ENCODE peak calls at places on chromosomes 7 and 10, in eight cellular contexts. One of them, this sample, is unnamed.

GRCh38 chr7:3162286-3162685 is 118.6 kb upstream of the CARD11 start:
- DNase-seq in transverse colon: no peak
- DNase-seq in neural progenitor cell: no peak
- DNase-seq in heart right ventricle: no peak
- DNase-seq in progenitor cell of endocrine pancreas: no peak
- DNase-seq in suprapubic skin: no peak
- DNase-seq in BE2C: no peak
- DNase-seq in hepatocyte: no peak
- DNase-seq in this sample: no peak

GRCh38 chr10:131098416-131098952 is 213.0 kb downstream of the TCERG1L start:
- DNase-seq in transverse colon: no peak
- DNase-seq in neural progenitor cell: no peak
- DNase-seq in heart right ventricle: no peak
- DNase-seq in progenitor cell of endocrine pancreas: no peak
- DNase-seq in suprapubic skin: no peak
- DNase-seq in BE2C: no peak
- DNase-seq in hepatocyte: no peak
- DNase-seq in this sample: no peak

GRCh38 chr7:135232087-135232486 is 1.6 kb upstream of the STRA8 start:
- DNase-seq in transverse colon: no peak
- DNase-seq in neural progenitor cell: no peak
- DNase-seq in heart right ventricle: no peak
- DNase-seq in progenitor cell of endocrine pancreas: no peak
- DNase-seq in suprapubic skin: no peak
- DNase-seq in BE2C: no peak
- DNase-seq in hepatocyte: no peak
- DNase-seq in this sample: no peak

GRCh38 chr7:100353685-100354330 is 4.1 kb upstream of the PILRB start:
- DNase-seq in transverse colon: no peak
- DNase-seq in neural progenitor cell: no peak
- DNase-seq in heart right ventricle: no peak
- DNase-seq in progenitor cell of endocrine pancreas: no peak
- DNase-seq in suprapubic skin: peak
- DNase-seq in BE2C: no peak
- DNase-seq in hepatocyte: no peak
- DNase-seq in this sample: no peak

GRCh38 chr7:112001089-112001826 is 204.9 kb downstream of the DOCK4 start:
- DNase-seq in transverse colon: no peak
- DNase-seq in neural progenitor cell: no peak
- DNase-seq in heart right ventricle: no peak
- DNase-seq in progenitor cell of endocrine pancreas: no peak
- DNase-seq in suprapubic skin: no peak
- DNase-seq in BE2C: no peak
- DNase-seq in hepatocyte: peak
- DNase-seq in this sample: peak

GRCh38 chr10:84270708-84271107 is 25.9 kb downstream of the RGR start:
- DNase-seq in transverse colon: no peak
- DNase-seq in neural progenitor cell: no peak
- DNase-seq in heart right ventricle: no peak
- DNase-seq in progenitor cell of endocrine pancreas: no peak
- DNase-seq in suprapubic skin: no peak
- DNase-seq in BE2C: no peak
- DNase-seq in hepatocyte: no peak
- DNase-seq in this sample: no peak

GRCh38 chr7:105880571-105881330 is 4.4 kb upstream of the ATXN7L1 start:
- DNase-seq in transverse colon: no peak
- DNase-seq in neural progenitor cell: no peak
- DNase-seq in heart right ventricle: no peak
- DNase-seq in progenitor cell of endocrine pancreas: no peak
- DNase-seq in suprapubic skin: no peak
- DNase-seq in BE2C: no peak
- DNase-seq in hepatocyte: no peak
- DNase-seq in this sample: no peak

GRCh38 chr7:139730746-139731612 is 46.8 kb downstream of the HIPK2 start:
- DNase-seq in transverse colon: peak
- DNase-seq in neural progenitor cell: peak
- DNase-seq in heart right ventricle: peak
- DNase-seq in progenitor cell of endocrine pancreas: no peak
- DNase-seq in suprapubic skin: no peak
- DNase-seq in BE2C: no peak
- DNase-seq in hepatocyte: no peak
- DNase-seq in this sample: no peak

GRCh38 chr7:71329030-71329668 is 197.2 kb downstream of the GALNT17 start:
- DNase-seq in transverse colon: no peak
- DNase-seq in neural progenitor cell: no peak
- DNase-seq in heart right ventricle: no peak
- DNase-seq in progenitor cell of endocrine pancreas: no peak
- DNase-seq in suprapubic skin: no peak
- DNase-seq in BE2C: no peak
- DNase-seq in hepatocyte: no peak
- DNase-seq in this sample: no peak

GRCh38 chr7:120550494-120551048 is 277.6 kb downstream of the KCND2 start:
- DNase-seq in transverse colon: no peak
- DNase-seq in neural progenitor cell: no peak
- DNase-seq in heart right ventricle: no peak
- DNase-seq in progenitor cell of endocrine pancreas: no peak
- DNase-seq in suprapubic skin: no peak
- DNase-seq in BE2C: no peak
- DNase-seq in hepatocyte: no peak
- DNase-seq in this sample: no peak

GRCh38 chr7:17247357-17247756 is 51.1 kb upstream of the AHR start:
- DNase-seq in transverse colon: no peak
- DNase-seq in neural progenitor cell: no peak
- DNase-seq in heart right ventricle: no peak
- DNase-seq in progenitor cell of endocrine pancreas: no peak
- DNase-seq in suprapubic skin: no peak
- DNase-seq in BE2C: no peak
- DNase-seq in hepatocyte: no peak
- DNase-seq in this sample: no peak

GRCh38 chr10:110918269-110918632 is 729 bp downstream of the BBIP1 start:
- DNase-seq in transverse colon: peak
- DNase-seq in neural progenitor cell: peak
- DNase-seq in heart right ventricle: peak
- DNase-seq in progenitor cell of endocrine pancreas: no peak
- DNase-seq in suprapubic skin: peak
- DNase-seq in BE2C: peak
- DNase-seq in hepatocyte: peak
- DNase-seq in this sample: peak
- TF ChIP-seq CTCF in transverse colon: no peak
- TF ChIP-seq CTCF in neural progenitor cell: no peak
- TF ChIP-seq CTCF in heart right ventricle: peak
- TF ChIP-seq CTCF in progenitor cell of endocrine pancreas: peak
- TF ChIP-seq CTCF in suprapubic skin: no peak
- TF ChIP-seq CTCF in BE2C: no peak
- TF ChIP-seq CTCF in hepatocyte: no peak
- TF ChIP-seq CTCF in this sample: no peak

DNA sequence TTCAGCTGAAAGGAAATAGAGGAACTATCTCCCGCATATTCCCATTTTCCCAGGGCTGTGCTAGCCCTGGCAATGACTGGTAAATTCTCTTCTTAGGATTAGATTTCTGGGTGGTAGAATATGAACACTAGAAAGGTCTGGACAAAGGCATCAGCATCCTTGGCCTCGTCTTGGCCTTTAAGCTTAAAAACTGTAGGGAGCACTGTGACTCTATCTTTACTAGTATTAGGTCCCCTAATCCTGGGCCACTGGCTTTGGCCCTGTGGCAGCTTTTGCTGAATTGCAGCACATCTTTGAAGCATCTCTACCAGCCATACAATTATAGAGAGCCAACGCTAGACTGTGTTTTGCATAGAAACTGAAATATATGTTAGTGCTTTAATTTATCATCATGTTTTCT is 41.5 kb upstream of the EBLN1 start:
- DNase-seq in transverse colon: no peak
- DNase-seq in neural progenitor cell: peak
- DNase-seq in heart right ventricle: no peak
- DNase-seq in progenitor cell of endocrine pancreas: no peak
- DNase-seq in suprapubic skin: no peak
- DNase-seq in BE2C: no peak
- DNase-seq in hepatocyte: no peak
- DNase-seq in this sample: no peak
- TF ChIP-seq CTCF in transverse colon: no peak
- TF ChIP-seq CTCF in neural progenitor cell: peak
- TF ChIP-seq CTCF in heart right ventricle: no peak
- TF ChIP-seq CTCF in progenitor cell of endocrine pancreas: no peak
- TF ChIP-seq CTCF in suprapubic skin: no peak
- TF ChIP-seq CTCF in BE2C: no peak
- TF ChIP-seq CTCF in hepatocyte: no peak
- TF ChIP-seq CTCF in this sample: no peak

GRCh38 chr10:120838941-120839340 is 12.2 kb upstream of the WDR11 start:
- DNase-seq in transverse colon: no peak
- DNase-seq in neural progenitor cell: no peak
- DNase-seq in heart right ventricle: no peak
- DNase-seq in progenitor cell of endocrine pancreas: no peak
- DNase-seq in suprapubic skin: no peak
- DNase-seq in BE2C: no peak
- DNase-seq in hepatocyte: no peak
- DNase-seq in this sample: no peak
- TF ChIP-seq CTCF in transverse colon: no peak
- TF ChIP-seq CTCF in neural progenitor cell: no peak
- TF ChIP-seq CTCF in heart right ventricle: no peak
- TF ChIP-seq CTCF in progenitor cell of endocrine pancreas: no peak
- TF ChIP-seq CTCF in suprapubic skin: no peak
- TF ChIP-seq CTCF in BE2C: no peak
- TF ChIP-seq CTCF in hepatocyte: no peak
- TF ChIP-seq CTCF in this sample: no peak

GRCh38 chr7:20158684-20159083 is 58.5 kb downstream of the MACC1 start:
- DNase-seq in transverse colon: no peak
- DNase-seq in neural progenitor cell: no peak
- DNase-seq in heart right ventricle: no peak
- DNase-seq in progenitor cell of endocrine pancreas: no peak
- DNase-seq in suprapubic skin: no peak
- DNase-seq in BE2C: no peak
- DNase-seq in hepatocyte: no peak
- DNase-seq in this sample: no peak
- TF ChIP-seq CTCF in transverse colon: peak
- TF ChIP-seq CTCF in neural progenitor cell: peak
- TF ChIP-seq CTCF in heart right ventricle: peak
- TF ChIP-seq CTCF in progenitor cell of endocrine pancreas: no peak
- TF ChIP-seq CTCF in suprapubic skin: no peak
- TF ChIP-seq CTCF in BE2C: no peak
- TF ChIP-seq CTCF in hepatocyte: peak
- TF ChIP-seq CTCF in this sample: peak

DNA sequence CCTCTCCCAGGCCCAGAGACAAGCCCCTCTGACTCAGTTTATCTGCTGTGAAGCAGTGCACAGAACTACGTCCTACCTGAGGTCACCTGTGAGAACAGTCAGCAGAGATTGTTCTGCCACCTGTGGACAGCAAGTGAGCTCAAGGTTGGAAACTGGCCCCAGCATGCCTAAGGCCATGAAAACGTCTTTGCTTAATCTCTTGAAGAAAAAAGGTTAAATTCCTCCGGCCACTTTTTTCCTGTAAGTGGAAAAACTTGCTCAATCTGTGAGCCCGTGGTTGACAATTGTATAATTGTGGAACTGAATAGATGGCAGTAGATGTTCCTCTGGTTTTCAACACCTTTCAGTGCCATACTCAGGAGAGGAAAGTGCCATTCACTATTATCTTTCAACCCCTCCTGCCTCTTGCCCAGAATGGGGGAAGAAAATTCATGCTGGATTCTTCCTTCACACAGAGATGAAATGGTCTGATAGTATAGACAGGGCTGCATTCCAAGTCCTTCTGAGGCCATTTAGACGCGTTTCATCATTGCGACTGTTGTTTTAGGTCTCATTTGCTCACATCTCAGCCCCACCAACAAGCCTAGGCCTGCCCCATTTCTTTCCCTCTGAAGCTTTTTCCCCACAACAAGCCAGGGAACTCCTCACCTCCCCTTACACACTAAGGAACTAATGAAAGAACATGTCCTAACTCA is 292.9 kb downstream of the FZD1 start:
- DNase-seq in transverse colon: no peak
- DNase-seq in neural progenitor cell: no peak
- DNase-seq in heart right ventricle: no peak
- DNase-seq in progenitor cell of endocrine pancreas: no peak
- DNase-seq in suprapubic skin: no peak
- DNase-seq in BE2C: no peak
- DNase-seq in hepatocyte: no peak
- DNase-seq in this sample: no peak
- TF ChIP-seq CTCF in transverse colon: no peak
- TF ChIP-seq CTCF in neural progenitor cell: no peak
- TF ChIP-seq CTCF in heart right ventricle: no peak
- TF ChIP-seq CTCF in progenitor cell of endocrine pancreas: no peak
- TF ChIP-seq CTCF in suprapubic skin: no peak
- TF ChIP-seq CTCF in BE2C: no peak
- TF ChIP-seq CTCF in hepatocyte: no peak
- TF ChIP-seq CTCF in this sample: no peak

GRCh38 chr7:79455173-79455790 is 1.8 kb upstream of the MAGI2 start:
- DNase-seq in transverse colon: no peak
- DNase-seq in neural progenitor cell: no peak
- DNase-seq in heart right ventricle: no peak
- DNase-seq in progenitor cell of endocrine pancreas: no peak
- DNase-seq in suprapubic skin: no peak
- DNase-seq in BE2C: no peak
- DNase-seq in hepatocyte: no peak
- DNase-seq in this sample: no peak

GRCh38 chr7:79452495-79453265 is 787 bp downstream of the MAGI2 start:
- DNase-seq in transverse colon: no peak
- DNase-seq in neural progenitor cell: peak
- DNase-seq in heart right ventricle: peak
- DNase-seq in progenitor cell of endocrine pancreas: peak
- DNase-seq in suprapubic skin: peak
- DNase-seq in BE2C: peak
- DNase-seq in hepatocyte: peak
- DNase-seq in this sample: no peak

GRCh38 chr7:79453266-79453557 is 255 bp downstream of the MAGI2 start:
- DNase-seq in transverse colon: no peak
- DNase-seq in neural progenitor cell: no peak
- DNase-seq in heart right ventricle: no peak
- DNase-seq in progenitor cell of endocrine pancreas: no peak
- DNase-seq in suprapubic skin: no peak
- DNase-seq in BE2C: no peak
- DNase-seq in hepatocyte: no peak
- DNase-seq in this sample: no peak

GRCh38 chr7:79453558-79454324 is at the start of gene MAGI2:
- DNase-seq in transverse colon: peak
- DNase-seq in neural progenitor cell: peak
- DNase-seq in heart right ventricle: peak
- DNase-seq in progenitor cell of endocrine pancreas: peak
- DNase-seq in suprapubic skin: peak
- DNase-seq in BE2C: peak
- DNase-seq in hepatocyte: peak
- DNase-seq in this sample: peak

GRCh38 chr7:79454325-79454960 is 976 bp upstream of the MAGI2 start:
- DNase-seq in transverse colon: peak
- DNase-seq in neural progenitor cell: peak
- DNase-seq in heart right ventricle: peak
- DNase-seq in progenitor cell of endocrine pancreas: peak
- DNase-seq in suprapubic skin: peak
- DNase-seq in BE2C: peak
- DNase-seq in hepatocyte: peak
- DNase-seq in this sample: no peak
- TF ChIP-seq CTCF in transverse colon: no peak
- TF ChIP-seq CTCF in neural progenitor cell: no peak
- TF ChIP-seq CTCF in heart right ventricle: no peak
- TF ChIP-seq CTCF in progenitor cell of endocrine pancreas: no peak
- TF ChIP-seq CTCF in suprapubic skin: no peak
- TF ChIP-seq CTCF in BE2C: no peak
- TF ChIP-seq CTCF in hepatocyte: no peak
- TF ChIP-seq CTCF in this sample: no peak

GRCh38 chr7:148337566-148337965 is 253.0 kb upstream of the C7orf33 start:
- DNase-seq in transverse colon: no peak
- DNase-seq in neural progenitor cell: no peak
- DNase-seq in heart right ventricle: no peak
- DNase-seq in progenitor cell of endocrine pancreas: no peak
- DNase-seq in suprapubic skin: no peak
- DNase-seq in BE2C: no peak
- DNase-seq in hepatocyte: peak
- DNase-seq in this sample: no peak
- TF ChIP-seq CTCF in transverse colon: no peak
- TF ChIP-seq CTCF in neural progenitor cell: no peak
- TF ChIP-seq CTCF in heart right ventricle: no peak
- TF ChIP-seq CTCF in progenitor cell of endocrine pancreas: no peak
- TF ChIP-seq CTCF in suprapubic skin: no peak
- TF ChIP-seq CTCF in BE2C: no peak
- TF ChIP-seq CTCF in hepatocyte: no peak
- TF ChIP-seq CTCF in this sample: no peak

This sample was measured in AG09319.